ENCODE peak calls at places on chromosomes 1 and 21, in eight cellular contexts. N is Right ventricle myocardium superior; L is WTC11; G is CD8-positive, alpha-beta memory T cell; T is natural killer cell treated with Interleukin-12 subunit alpha and Interleukin-12 subunit beta and Interleukin-15 and Interleukin-18, amount 100 ng/mL, for 72 hours; P is psoas muscle; C is GM13976; R is Caki2. M is an unnamed sample.

GRCh38 chr1:158177705-158178450 is 2.8 kb upstream of the CD1D start:
- DNase-seq in T (peak; percentile 64), G (peak; percentile 8), R (peak; percentile 65), P (peak; percentile 94), L (peak; percentile 95), N (peak; percentile 97), C (no peak), M (peak; percentile 92)

GRCh38 chr1:24724345-24725208 is 20.7 kb upstream of the CLIC4 start:
- DNase-seq in G (no peak), C (no peak), T (no peak), R (peak; percentile 92), P (no peak), L (peak; percentile 41), N (no peak), M (no peak)

GRCh38 chr1:217721692-217722091 is 90.5 kb downstream of the SPATA17 start:
- DNase-seq in R (peak; percentile 90), C (no peak), T (no peak), L (no peak), N (no peak), G (no peak), P (no peak), M (no peak)

GRCh38 chr1:211638723-211639122 is 36.7 kb downstream of the NEK2 start:
- DNase-seq in R (no peak), N (no peak), T (no peak), C (no peak), P (no peak), L (no peak), G (no peak), M (no peak)

GRCh38 chr21:37695111-37695510 is 221.1 kb downstream of the KCNJ6 start:
- DNase-seq in C (no peak), P (no peak), T (no peak), G (no peak), L (no peak), N (no peak), R (no peak), M (no peak)

GRCh38 chr1:40450491-40451237 is 388 bp downstream of the ZFP69B start:
- DNase-seq in L (no peak), P (peak; percentile 20), C (peak; percentile 77), N (no peak), R (peak; percentile 42), G (peak; percentile 68), T (peak; percentile 87), M (peak; percentile 79)

GRCh38 chr1:48931571-48932251 is 155.0 kb upstream of the BEND5 start:
- DNase-seq in N (no peak), R (peak; percentile 72), G (no peak), L (no peak), C (no peak), T (no peak), P (no peak), M (peak; percentile 59)

GRCh38 chr1:233993651-233994050 is 89.2 kb downstream of the SLC35F3 start:
- DNase-seq in G (no peak), R (peak; percentile 85), T (no peak), C (no peak), L (no peak), P (no peak), N (no peak), M (no peak)

GRCh38 chr1:40174788-40175187 is 13.6 kb downstream of the RLF start:
- DNase-seq in L (no peak), N (no peak), R (no peak), C (no peak), G (no peak), T (no peak), P (no peak), M (no peak)

GRCh38 chr1:70934197-70934961 is 113.2 kb downstream of the PTGER3 start:
- DNase-seq in P (no peak), R (no peak), T (no peak), N (no peak), L (no peak), C (no peak), G (no peak), M (no peak)

GRCh38 chr1:245336149-245336983 is 181.6 kb downstream of the KIF26B start:
- DNase-seq in R (no peak), N (no peak), P (no peak), C (no peak), L (no peak), T (no peak), G (no peak), M (no peak)

GRCh38 chr21:26659181-26659580 is 86.1 kb upstream of the CYYR1 start:
- DNase-seq in L (no peak), N (no peak), P (no peak), T (no peak), C (no peak), G (no peak), R (no peak), M (no peak)

GRCh38 chr1:180917306-180918065 is 4.8 kb downstream of the KIAA1614 start:
- DNase-seq in R (no peak), P (no peak), T (peak; percentile 52), G (no peak), C (no peak), L (no peak), N (no peak), M (no peak)

GRCh38 chr1:98388431-98388830 is 273.1 kb upstream of the SNX7 start:
- DNase-seq in G (peak; percentile 34), L (no peak), C (no peak), T (no peak), N (no peak), R (no peak), P (no peak), M (no peak)

GRCh38 chr21:35138665-35139381 is 89.7 kb upstream of the RUNX1 start:
- DNase-seq in N (no peak), C (peak; percentile 50), T (no peak), P (no peak), G (peak; percentile 32), L (no peak), R (peak; percentile 37), M (no peak)

GRCh38 chr1:5500541-5500940 is 491.7 kb downstream of the NPHP4 start:
- DNase-seq in T (no peak), R (no peak), L (no peak), G (no peak), C (no peak), N (no peak), P (no peak), M (no peak)

GRCh38 chr1:62384276-62385005 is 52.4 kb upstream of the USP1 start:
- DNase-seq in C (no peak), G (no peak), L (no peak), T (no peak), R (peak; percentile 78), N (peak; percentile 43), P (no peak), M (no peak)

GRCh38 chr1:93081716-93082115 is 2.6 kb downstream of the MTF2 start:
- DNase-seq in L (no peak), P (no peak), N (no peak), R (no peak), T (no peak), G (no peak), C (no peak), M (no peak)

GRCh38 chr1:205247130-205247921 is 19.6 kb downstream of the TMCC2 start:
- DNase-seq in T (no peak), P (peak; percentile 52), C (no peak), L (no peak), G (no peak), N (peak; percentile 45), R (no peak), M (peak; percentile 53)

GRCh38 chr1:23800396-23801337 is at the start of gene GALE:
- DNase-seq in L (peak; percentile 80), C (peak; percentile 99), T (peak; percentile 98), G (peak; percentile 92), P (peak; percentile 99), R (peak; percentile 86), N (peak; percentile 98), M (peak; percentile 99)

GRCh38 chr21:41548781-41549180 is 40.8 kb upstream of the TMPRSS2 start:
- DNase-seq in T (no peak), N (no peak), C (no peak), L (no peak), R (no peak), P (no peak), G (no peak), M (no peak)

GRCh38 chr1:234309598-234310459 is 63.4 kb upstream of the COA6 start:
- DNase-seq in C (peak; percentile 86), P (peak; percentile 51), N (peak; percentile 66), L (peak; percentile 80), G (peak; percentile 55), R (peak; percentile 78), T (peak; percentile 76), M (peak; percentile 57)

GRCh38 chr1:179630719-179631118 is 39.1 kb downstream of the TDRD5 start:
- DNase-seq in N (no peak), R (no peak), L (no peak), P (no peak), T (no peak), G (no peak), C (no peak), M (no peak)

GRCh38 chr1:209723761-209724693 is 19.4 kb downstream of the HSD11B1 start:
- DNase-seq in N (no peak), C (peak; percentile 30), G (no peak), L (no peak), T (no peak), R (no peak), P (no peak), M (no peak)

GRCh38 chr1:2544875-2545638 is 11.1 kb upstream of the TNFRSF14 start:
- DNase-seq in L (no peak), G (no peak), P (no peak), N (no peak), C (no peak), R (no peak), T (no peak), M (no peak)

GRCh38 chr1:227343727-227344551 is 25.6 kb upstream of the CDC42BPA start:
- DNase-seq in L (no peak), G (no peak), T (no peak), R (no peak), C (no peak), P (no peak), N (no peak), M (no peak)

GRCh38 chr1:23650344-23650990 is 41.1 kb upstream of the RPL11 start:
- DNase-seq in T (no peak), L (no peak), C (no peak), N (peak; percentile 84), P (peak; percentile 49), R (no peak), G (no peak), M (peak; percentile 64)

GRCh38 chr21:45078877-45079281 is 4.5 kb downstream of the ADARB1 start:
- DNase-seq in T (peak; percentile 86), R (no peak), G (peak; percentile 86), L (no peak), C (no peak), P (no peak), N (no peak), M (peak; percentile 54)

GRCh38 chr1:24890861-24891260 is 39.2 kb downstream of the RUNX3 start:
- DNase-seq in R (no peak), P (no peak), C (no peak), G (no peak), T (no peak), L (no peak), N (no peak), M (no peak)

GRCh38 chr21:37845535-37845934 is 70.7 kb downstream of the KCNJ6 start:
- DNase-seq in N (no peak), T (no peak), P (no peak), C (no peak), L (no peak), G (no peak), R (no peak), M (no peak)

GRCh38 chr1:86503477-86504129 is 34.9 kb downstream of the CLCA1 start:
- DNase-seq in N (peak; percentile 70), R (no peak), G (no peak), C (no peak), L (peak; percentile 33), P (peak; percentile 19), T (no peak), M (peak; percentile 57)

GRCh38 chr1:212722270-212722945 is 22.8 kb upstream of the BATF3 start:
- DNase-seq in L (no peak), G (no peak), P (no peak), C (no peak), R (no peak), N (no peak), T (no peak), M (no peak)

GRCh38 chr1:26035203-26035958 is 10.5 kb downstream of the SLC30A2 start:
- DNase-seq in P (peak; percentile 94), G (peak; percentile 89), N (peak; percentile 98), T (peak; percentile 93), C (peak; percentile 99), L (peak; percentile 96), R (peak; percentile 82), M (peak; percentile 97)